ENCODE peak calls at places on chromosomes 4 and X, in six cellular contexts. B is CD4-positive, CD25-positive, alpha-beta regulatory T cell; M is astrocyte of the hippocampus; X is stimulated activated CD8-positive, alpha-beta memory T cell treated with anti-CD3 and anti-CD28 coated beads, Interleukin-15, amount 100 ng/mL, for 4 hours; E is ELF-1; S is HTR-8/SVneo. N is an unnamed sample.
A peak's percentile ranks its signal among the peaks of the same experiment; 100 is the strongest.

GRCh38 chr4:112348488-112349158 is 51.5 kb downstream of the ALPK1 start:
- DNase-seq in B (no peak), M (peak; percentile 83), X (no peak), E (peak; percentile 88), S (peak; percentile 14), N (peak; percentile 50)

GRCh38 chr4:113952452-113953029 is 26.9 kb downstream of the ARSJ start:
- DNase-seq in B (no peak), M (peak; percentile 75), X (no peak), E (peak; percentile 70), S (peak; percentile 26), N (peak; percentile 64)

GRCh38 chr4:184536881-184537248 is 62.5 kb upstream of the IRF2 start:
- DNase-seq in B (no peak), M (no peak), X (no peak), E (no peak), S (no peak), N (no peak)

GRCh38 chr4:173182403-173182802 is 13.8 kb downstream of the GALNT7 start:
- DNase-seq in B (no peak), M (peak; percentile 79), X (no peak), E (no peak), S (no peak), N (no peak)

GRCh38 chr4:1201851-1202525 is 29.6 kb upstream of the SPON2 start:
- DNase-seq in B (peak; percentile 65), M (no peak), X (peak; percentile 64), E (no peak), S (no peak), N (no peak)

GRCh38 chr4:95155759-95156451 is 392.9 kb downstream of the UNC5C start:
- DNase-seq in B (no peak), M (peak; percentile 57), X (no peak), E (no peak), S (peak; percentile 17), N (no peak)

GRCh38 chr4:6262176-6262575 is 7.5 kb upstream of the WFS1 start:
- DNase-seq in B (no peak), M (no peak), X (no peak), E (no peak), S (no peak), N (no peak)

GRCh38 chrX:143873343-143873742 is 10.5 kb upstream of the UBE2NL start:
- DNase-seq in B (no peak), M (peak; percentile 9), X (no peak), E (no peak), S (no peak), N (peak; percentile 3)

GRCh38 chr4:1910643-1911042 is 39.5 kb downstream of the NSD2 start:
- DNase-seq in B (no peak), M (peak; percentile 80), X (no peak), E (peak; percentile 67), S (peak; percentile 33), N (peak; percentile 69)

GRCh38 chr4:15479089-15479912 is 9.6 kb downstream of the CC2D2A start:
- DNase-seq in B (no peak), M (peak; percentile 92), X (no peak), E (peak; percentile 93), S (peak; percentile 72), N (peak; percentile 18)

GRCh38 chrX:48754124-48754667 is 7.4 kb upstream of the GLOD5 start:
- DNase-seq in B (no peak), M (no peak), X (no peak), E (peak; percentile 56), S (no peak), N (peak; percentile 44)

GRCh38 chr4:48297447-48297846 is 27.8 kb upstream of the TEC start:
- DNase-seq in B (no peak), M (no peak), X (no peak), E (no peak), S (no peak), N (no peak)

GRCh38 chr4:15182600-15183222 is 180.4 kb downstream of the CPEB2 start:
- DNase-seq in B (no peak), M (no peak), X (no peak), E (no peak), S (no peak), N (no peak)

GRCh38 chr4:113539408-113539807 is 222.1 kb downstream of the CAMK2D start:
- DNase-seq in B (no peak), M (peak; percentile 26), X (no peak), E (no peak), S (peak; percentile 2), N (no peak)

GRCh38 chrX:130251671-130252070 is 17.0 kb downstream of the ZNF280C start:
- DNase-seq in B (no peak), M (no peak), X (no peak), E (no peak), S (no peak), N (no peak)

GRCh38 chrX:63657821-63658220 is 127.2 kb downstream of the ARHGEF9 start:
- DNase-seq in B (no peak), M (peak; percentile 74), X (no peak), E (no peak), S (no peak), N (no peak)

GRCh38 chrX:118226060-118226428 is 109.4 kb upstream of the KLHL13 start:
- DNase-seq in B (no peak), M (peak; percentile 51), X (no peak), E (no peak), S (peak; percentile 4), N (peak; percentile 44)

GRCh38 chrX:111519215-111519614 is 7.8 kb downstream of the SERTM2 start:
- DNase-seq in B (no peak), M (peak; percentile 89), X (no peak), E (peak; percentile 70), S (no peak), N (no peak)

GRCh38 chr4:32400870-32401269 is 1680.7 kb downstream of the PCDH7 start:
- DNase-seq in B (no peak), M (no peak), X (no peak), E (no peak), S (no peak), N (no peak)